ENCODE peak calls at places on chromosomes 3 and 15, in nine cellular contexts. R is activated naive CD4-positive, alpha-beta T cell; W is left ventricle myocardium superior; D is ACHN; S is thoracic aorta; P is HTR-8/SVneo; V is NCI-H748 treated with DMSO at 0.1 percent for 48 hours; Q is GM10248; J is activated effector memory CD4-positive, alpha-beta T cell treated with Interleukin-2 at 50 U/mL for 16 hours. B is an unnamed sample.

GRCh38 chr15:96416934-96417759 is 86.6 kb downstream of the NR2F2 start:
- DNase-seq in Q (no peak), P (no peak), J (no peak), D (peak), S (no peak), R (no peak), W (peak), V (no peak), B (no peak)

GRCh38 chr15:66725468-66725785 is 23.4 kb downstream of the SMAD6 start:
- DNase-seq in V (no peak), R (no peak), D (no peak), W (no peak), J (no peak), S (no peak), Q (no peak), P (no peak), B (no peak)

GRCh38 chr3:56976666-56977560 is 83.6 kb upstream of the SPATA12 start:
- DNase-seq in R (no peak), P (no peak), V (peak), S (no peak), D (no peak), J (no peak), W (no peak), Q (no peak), B (peak)

GRCh38 chr15:73712107-73712506 is 27.9 kb downstream of the CD276 start:
- DNase-seq in P (no peak), J (no peak), R (no peak), V (no peak), D (no peak), S (no peak), W (no peak), Q (no peak), B (no peak)

GRCh38 chr15:78988361-78988911 is 43.6 kb upstream of the CTSH start:
- DNase-seq in P (peak), J (no peak), S (peak), R (no peak), D (peak), V (no peak), Q (peak), W (peak), B (no peak)

GRCh38 chr3:38332202-38332601 is 14.4 kb upstream of the XYLB start:
- DNase-seq in J (no peak), W (no peak), P (no peak), R (no peak), S (no peak), Q (no peak), D (no peak), V (no peak), B (no peak)

GRCh38 chr3:28317438-28318022 is 31.0 kb upstream of the ZCWPW2 start:
- DNase-seq in J (no peak), R (no peak), D (peak), P (peak), S (no peak), W (no peak), V (peak), Q (peak), B (no peak)

GRCh38 chr3:10472877-10473440 is 32.4 kb downstream of the ATP2B2 start:
- DNase-seq in V (no peak), W (no peak), R (no peak), P (no peak), J (no peak), S (no peak), Q (no peak), D (no peak), B (no peak)

GRCh38 chr15:63915209-63915887 is 81.6 kb upstream of the HERC1 start:
- DNase-seq in R (no peak), P (no peak), W (no peak), S (no peak), J (no peak), D (no peak), Q (peak), V (no peak), B (peak)

GRCh38 chr15:100111103-100112060 is 230.4 kb downstream of the ADAMTS17 start:
- DNase-seq in R (no peak), D (peak), Q (no peak), P (peak), W (peak), J (no peak), V (no peak), S (peak), B (peak)

GRCh38 chr15:52735231-52736089 is 54.7 kb downstream of the ONECUT1 start:
- DNase-seq in W (no peak), J (peak), S (peak), V (peak), D (peak), P (peak), Q (peak), R (peak), B (peak)

GRCh38 chr15:80780416-80781221 is 1.4 kb downstream of the CEMIP start:
- DNase-seq in Q (no peak), W (peak), J (no peak), P (peak), R (no peak), V (no peak), D (peak), S (no peak), B (no peak)

GRCh38 chr3:45441570-45442313 is 53.4 kb downstream of the LARS2 start:
- DNase-seq in S (no peak), R (no peak), P (peak), Q (no peak), W (no peak), V (no peak), J (no peak), D (no peak), B (no peak)

GRCh38 chr15:87941606-87942005 is 314.9 kb downstream of the NTRK3 start:
- DNase-seq in P (no peak), Q (no peak), J (no peak), W (no peak), S (no peak), D (no peak), V (no peak), R (no peak), B (no peak)

GRCh38 chr15:51505251-51505650 is 117.3 kb downstream of the DMXL2 start:
- DNase-seq in W (no peak), V (no peak), Q (no peak), R (no peak), P (no peak), S (no peak), D (no peak), J (no peak), B (no peak)